ENCODE peak calls at places on chromosome 1, in six cellular contexts. Q is right lobe of liver; I is heart left ventricle; C is fibroblast of the conjunctiva; W is HS-5; Y is stimulated activated CD4-positive, alpha-beta T cell treated with anti-CD3 and anti-CD28 coated beads, Interleukin-4, amount 100 ng/mL, for 48 hours. R is an unnamed sample.

GRCh38 chr1:32755810-32756159 is 53.2 kb upstream of the SYNC start:
- DNase-seq in Q (no peak), I (no peak), C (no peak), W (no peak), Y (no peak), R (no peak)

GRCh38 chr1:236407059-236407458 is 13.0 kb downstream of the EDARADD start:
- DNase-seq in Q (no peak), I (no peak), C (no peak), W (no peak), Y (no peak), R (no peak)

GRCh38 chr1:24111998-24112380 is at the start of gene MYOM3:
- DNase-seq in Q (no peak), I (peak), C (no peak), W (no peak), Y (no peak), R (no peak)

GRCh38 chr1:34863501-34863900 is 4.0 kb upstream of the SMIM12 start:
- DNase-seq in Q (no peak), I (no peak), C (no peak), W (no peak), Y (no peak), R (no peak)

GRCh38 chr1:200211157-200211556 is 183.6 kb downstream of the NR5A2 start:
- DNase-seq in Q (no peak), I (no peak), C (no peak), W (peak), Y (no peak), R (peak)

GRCh38 chr1:99603699-99604595 is 42.0 kb upstream of the PALMD start:
- DNase-seq in Q (no peak), I (no peak), C (no peak), W (no peak), Y (no peak), R (peak)

GRCh38 chr1:211731456-211732275 is 56.2 kb upstream of the NEK2 start:
- DNase-seq in Q (no peak), I (no peak), C (no peak), W (no peak), Y (no peak), R (no peak)

GRCh38 chr1:48471103-48471502 is 901 bp downstream of the SPATA6 start:
- DNase-seq in Q (no peak), I (no peak), C (no peak), W (no peak), Y (no peak), R (no peak)

GRCh38 chr1:54804471-54805132 is 3.5 kb upstream of the TTC22 start:
- DNase-seq in Q (no peak), I (no peak), C (no peak), W (no peak), Y (no peak), R (peak)

GRCh38 chr1:93749894-93750301 is 68.3 kb upstream of the BCAR3 start:
- DNase-seq in Q (no peak), I (no peak), C (no peak), W (no peak), Y (no peak), R (no peak)

GRCh38 chr1:167509587-167509986 is 8.7 kb downstream of the CD247 start:
- DNase-seq in Q (no peak), I (no peak), C (no peak), W (no peak), Y (no peak), R (no peak)

GRCh38 chr1:150928286-150928685 is 2.1 kb downstream of the SETDB1 start:
- DNase-seq in Q (no peak), I (no peak), C (no peak), W (no peak), Y (no peak), R (no peak)

GRCh38 chr1:60947367-60947766 is 135.0 kb upstream of the NFIA start:
- DNase-seq in Q (no peak), I (no peak), C (no peak), W (no peak), Y (no peak), R (no peak)

GRCh38 chr1:63813829-63814277 is 40.0 kb downstream of the ROR1 start:
- DNase-seq in Q (no peak), I (no peak), C (peak), W (no peak), Y (no peak), R (peak)

GRCh38 chr1:31577515-31578191 is 1.3 kb downstream of the TINAGL1 start:
- DNase-seq in Q (no peak), I (no peak), C (no peak), W (no peak), Y (no peak), R (no peak)

GRCh38 chr1:110672001-110672752 is 2.6 kb downstream of the KCNA3 start:
- DNase-seq in Q (no peak), I (peak), C (no peak), W (peak), Y (peak), R (no peak)

GRCh38 chr1:230394134-230394533 is 32.0 kb downstream of the PGBD5 start:
- DNase-seq in Q (no peak), I (no peak), C (no peak), W (no peak), Y (no peak), R (no peak)

GRCh38 chr1:9442266-9442846 is 96.9 kb upstream of the SLC25A33 start:
- DNase-seq in Q (no peak), I (no peak), C (no peak), W (no peak), Y (no peak), R (no peak)

GRCh38 chr1:11700655-11701467 is 9.4 kb downstream of the DRAXIN start:
- DNase-seq in Q (no peak), I (no peak), C (no peak), W (no peak), Y (no peak), R (no peak)

GRCh38 chr1:184289825-184290550 is 96.8 kb upstream of the C1orf21 start:
- DNase-seq in Q (no peak), I (no peak), C (no peak), W (no peak), Y (no peak), R (no peak)

GRCh38 chr1:245375789-245376188 is 221.0 kb downstream of the KIF26B start:
- DNase-seq in Q (no peak), I (no peak), C (no peak), W (no peak), Y (no peak), R (peak)

GRCh38 chr1:32215629-32216505 is 6.3 kb downstream of the TMEM234 start:
- DNase-seq in Q (no peak), I (peak), C (no peak), W (no peak), Y (no peak), R (peak)

R was measured in stromal cell of bone marrow.